ENCODE peak calls at places on chromosomes 6 and 20, in ten cellular contexts. L, V, Z, S, Q, H, C, R, N and E are unnamed samples.

GRCh38 chr6:11798538-11798937 is 19.9 kb upstream of the ADTRP start:
- DNase-seq in Q (no peak), S (no peak), N (no peak), Z (no peak), V (no peak), H (no peak), C (no peak), L (no peak), R (no peak), E (no peak)

GRCh38 chr6:89711801-89712200 is 73.3 kb upstream of the LYRM2 start:
- DNase-seq in L (no peak), S (no peak), H (no peak), C (no peak), N (no peak), V (no peak), Q (no peak), R (no peak), Z (no peak), E (no peak)

GRCh38 chr20:1335961-1336698 is 7.2 kb upstream of the SDCBP2 start:
- DNase-seq in C (no peak), R (no peak), H (no peak), S (no peak), V (no peak), L (no peak), Q (no peak), Z (peak), N (no peak), E (no peak)

GRCh38 chr6:165876568-165876967 is 213.5 kb upstream of the PDE10A start:
- DNase-seq in L (peak), Q (no peak), H (no peak), S (no peak), V (no peak), C (no peak), Z (no peak), N (no peak), R (no peak), E (no peak)

GRCh38 chr20:30937790-30938189 is 319.7 kb upstream of the DEFB115 start:
- DNase-seq in L (no peak), V (no peak), H (no peak), N (no peak), R (no peak), S (no peak), Z (no peak), Q (no peak), C (no peak), E (no peak)

GRCh38 chr20:3543901-3544507 is 73.2 kb downstream of the ATRN start:
- DNase-seq in H (no peak), S (no peak), C (no peak), R (no peak), N (peak), Q (no peak), Z (no peak), L (no peak), V (no peak), E (no peak)

GRCh38 chr6:56349196-56349595 is 101.8 kb upstream of the COL21A1 start:
- DNase-seq in Q (no peak), V (no peak), H (no peak), Z (no peak), S (no peak), R (no peak), C (no peak), N (no peak), L (no peak), E (no peak)

GRCh38 chr6:47357827-47358226 is 48.1 kb upstream of the TNFRSF21 start:
- DNase-seq in H (no peak), R (no peak), Z (no peak), N (no peak), V (no peak), Q (no peak), L (no peak), S (no peak), C (no peak), E (no peak)

GRCh38 chr6:35173068-35174042 is 32.2 kb upstream of the TCP11 start:
- DNase-seq in L (no peak), R (no peak), Q (no peak), N (no peak), C (no peak), V (no peak), Z (no peak), S (no peak), H (no peak), E (no peak)

GRCh38 chr6:136793348-136793747 is 1.1 kb upstream of the MAP3K5 start:
- DNase-seq in Q (no peak), Z (no peak), V (no peak), N (no peak), H (no peak), C (no peak), S (no peak), L (no peak), R (no peak), E (no peak)

GRCh38 chr6:90167514-90168379 is 128.9 kb downstream of the BACH2 start:
- DNase-seq in Q (no peak), L (no peak), N (no peak), V (no peak), S (no peak), C (no peak), H (no peak), R (no peak), Z (no peak), E (no peak)

GRCh38 chr6:20882014-20882413 is 347.8 kb downstream of the CDKAL1 start:
- DNase-seq in C (no peak), V (no peak), Z (no peak), R (peak), Q (peak), H (no peak), S (no peak), N (no peak), L (no peak), E (no peak)

GRCh38 chr6:106059331-106059730 is 26.8 kb upstream of the PRDM1 start:
- DNase-seq in C (no peak), Z (no peak), Q (no peak), N (no peak), S (no peak), V (no peak), L (no peak), H (no peak), R (no peak), E (no peak)

GRCh38 chr6:125014157-125014957 is 52.1 kb downstream of the RNF217 start:
- DNase-seq in Z (no peak), L (no peak), R (no peak), H (no peak), S (no peak), Q (no peak), C (peak), V (no peak), N (peak), E (no peak)

GRCh38 chr6:48844696-48845095 is 618.4 kb downstream of the MMUT start:
- DNase-seq in S (no peak), V (no peak), R (no peak), H (no peak), N (no peak), L (no peak), Z (no peak), C (no peak), Q (no peak), E (no peak)

GRCh38 chr20:39874049-39874893 is 814.8 kb downstream of the MAFB start:
- DNase-seq in Q (peak), R (peak), N (peak), S (peak), V (peak), Z (peak), H (no peak), L (no peak), C (no peak), E (peak)

GRCh38 chr6:11011787-11012234 is 32.3 kb downstream of the ELOVL2 start:
- DNase-seq in H (no peak), Q (no peak), C (no peak), V (no peak), Z (no peak), L (no peak), S (no peak), N (no peak), R (peak), E (no peak)

GRCh38 chr20:58710481-58711265 is 18.1 kb downstream of the NPEPL1 start:
- DNase-seq in Z (no peak), N (no peak), R (no peak), C (no peak), V (no peak), Q (no peak), S (no peak), L (no peak), H (peak), E (no peak)

GRCh38 chr6:46072866-46073265 is 56.9 kb upstream of the ENPP4 start:
- DNase-seq in R (no peak), N (no peak), Z (no peak), L (no peak), S (no peak), H (no peak), C (no peak), V (no peak), Q (no peak), E (no peak)

GRCh38 chr6:40358473-40359460 is 228.4 kb downstream of the LRFN2 start:
- DNase-seq in C (no peak), N (no peak), L (no peak), Z (no peak), R (no peak), H (no peak), Q (no peak), V (no peak), S (no peak), E (no peak)

GRCh38 chr6:42125231-42125630 is 17.2 kb downstream of the C6orf132 start:
- DNase-seq in R (no peak), Q (no peak), S (no peak), H (no peak), Z (no peak), V (no peak), N (no peak), L (no peak), C (no peak), E (no peak)

GRCh38 chr6:161564951-161565350 is 291.1 kb upstream of the AGPAT4 start:
- DNase-seq in H (no peak), Z (no peak), N (no peak), C (no peak), R (no peak), L (no peak), Q (no peak), S (no peak), V (no peak), E (no peak)

GRCh38 chr6:35718354-35718695 is 18.5 kb upstream of the ARMC12 start:
- DNase-seq in L (no peak), C (no peak), V (no peak), Q (no peak), S (no peak), Z (no peak), N (no peak), R (no peak), H (no peak), E (no peak)

GRCh38 chr6:121660277-121660676 is 224.8 kb downstream of the GJA1 start:
- DNase-seq in S (no peak), Z (no peak), C (no peak), L (no peak), R (no peak), N (no peak), Q (no peak), H (no peak), V (no peak), E (no peak)

GRCh38 chr6:25017932-25018581 is 82.3 kb upstream of the RIPOR2 start:
- DNase-seq in Z (no peak), N (no peak), R (peak), Q (peak), V (no peak), C (no peak), H (no peak), S (peak), L (no peak), E (peak)

GRCh38 chr6:72787521-72788031 is 165.7 kb downstream of the KCNQ5 start:
- DNase-seq in R (peak), L (no peak), V (no peak), H (no peak), Q (peak), Z (peak), C (peak), S (peak), N (no peak), E (no peak)

GRCh38 chr20:4883051-4883450 is 118.3 kb downstream of the SLC23A2 start:
- DNase-seq in Q (no peak), N (no peak), S (no peak), L (no peak), H (no peak), V (no peak), R (no peak), Z (no peak), C (no peak), E (no peak)

GRCh38 chr20:62969179-62969760 is 16.8 kb downstream of the SLC17A9 start:
- DNase-seq in L (no peak), R (no peak), S (no peak), N (no peak), Q (no peak), H (no peak), C (no peak), V (no peak), Z (no peak), E (no peak)

GRCh38 chr6:12051861-12052368 is 39.8 kb downstream of the HIVEP1 start:
- DNase-seq in N (no peak), Q (no peak), C (no peak), Z (no peak), V (peak), S (no peak), R (no peak), H (no peak), L (no peak), E (no peak)

GRCh38 chr20:52766645-52767435 is 205.3 kb upstream of the TSHZ2 start:
- DNase-seq in V (no peak), L (peak), N (no peak), S (no peak), H (no peak), Q (no peak), R (no peak), Z (no peak), C (no peak), E (no peak)

GRCh38 chr20:39800548-39800947 is 838.4 kb downstream of the DHX35 start:
- DNase-seq in Z (no peak), H (no peak), R (no peak), V (no peak), C (peak), S (no peak), Q (no peak), N (peak), L (no peak), E (no peak)

GRCh38 chr6:135497412-135498177 is at the start of gene AHI1:
- DNase-seq in Q (peak), L (peak), S (peak), H (peak), Z (peak), C (peak), R (peak), V (peak), N (no peak), E (peak)

GRCh38 chr6:32081168-32081624 is 27.9 kb downstream of the TNXB start:
- DNase-seq in L (peak), N (peak), V (peak), H (no peak), S (no peak), Z (no peak), C (peak), R (no peak), Q (no peak), E (no peak)

GRCh38 chr6:113881473-113881980 is 24.4 kb downstream of the MARCKS start:
- DNase-seq in Z (no peak), Q (no peak), R (no peak), N (no peak), H (no peak), C (no peak), S (no peak), V (no peak), L (no peak), E (no peak)

GRCh38 chr6:25399885-25400284 is 120.7 kb downstream of the CARMIL1 start:
- DNase-seq in C (no peak), Z (no peak), R (no peak), H (no peak), Q (no peak), L (no peak), V (no peak), N (no peak), S (no peak), E (no peak)

GRCh38 chr20:31607640-31608255 is 2.7 kb downstream of the ID1 start:
- DNase-seq in H (no peak), N (no peak), C (no peak), R (no peak), S (no peak), Z (no peak), L (no peak), Q (no peak), V (no peak), E (no peak)

GRCh38 chr6:110689275-110689935 is 125.9 kb downstream of the CDK19 start:
- DNase-seq in V (no peak), H (no peak), R (peak), N (no peak), L (no peak), S (no peak), Z (peak), C (no peak), Q (no peak), E (no peak)

GRCh38 chr6:25469797-25470388 is 182.1 kb upstream of the SCGN start:
- DNase-seq in S (no peak), Q (no peak), R (no peak), H (no peak), V (no peak), Z (no peak), N (no peak), C (no peak), L (no peak), E (no peak)